ENCODE peak calls at places on chromosome 6, in four cellular contexts. X, B, H and Q are unnamed samples.
A peak's percentile ranks its signal among the peaks of the same experiment; 100 is the strongest.

GRCh38 chr6:135830971-135831370 is 20.5 kb upstream of the PDE7B start:
- DNase-seq in X (no peak), B (no peak), H (no peak), Q (no peak)

GRCh38 chr6:52634211-52634610 is 36.7 kb upstream of the TMEM14A start:
- DNase-seq in X (no peak), B (no peak), H (no peak), Q (no peak)

GRCh38 chr6:144036064-144036873 is 28.2 kb upstream of the PLAGL1 start:
- DNase-seq in X (no peak), B (no peak), H (no peak), Q (peak; percentile 72)

GRCh38 chr6:134850906-134851305 is 99.0 kb downstream of the ALDH8A1 start:
- DNase-seq in X (no peak), B (no peak), H (no peak), Q (no peak)

GRCh38 chr6:10801224-10801848 is 37.0 kb downstream of the MAK start:
- DNase-seq in X (peak; percentile 70), B (peak; percentile 82), H (peak; percentile 51), Q (peak; percentile 69)

GRCh38 chr6:132132420-132132819 is 181.2 kb upstream of the CCN2 start:
- DNase-seq in X (no peak), B (no peak), H (no peak), Q (no peak)

GRCh38 chr6:157364705-157365104 is 16.3 kb upstream of the ZDHHC14 start:
- DNase-seq in X (no peak), B (no peak), H (no peak), Q (no peak)

GRCh38 chr6:101302593-101302992 is 90.9 kb upstream of the GRIK2 start:
- DNase-seq in X (no peak), B (peak; percentile 51), H (no peak), Q (no peak)

GRCh38 chr6:13508711-13509705 is 21.6 kb upstream of the GFOD1 start:
- DNase-seq in X (no peak), B (peak; percentile 56), H (no peak), Q (no peak)

GRCh38 chr6:26043389-26044139 is 43.7 kb upstream of the HFE start:
- DNase-seq in X (peak; percentile 98), B (peak; percentile 99), H (peak; percentile 29), Q (peak; percentile 74)

GRCh38 chr6:43060034-43060754 is 763 bp downstream of the KLC4 start:
- DNase-seq in X (no peak), B (peak; percentile 53), H (no peak), Q (peak; percentile 77)

GRCh38 chr6:113774122-113774835 is 82.9 kb upstream of the MARCKS start:
- DNase-seq in X (no peak), B (no peak), H (no peak), Q (no peak)

GRCh38 chr6:134422426-134423231 is 104.7 kb upstream of the SGK1 start:
- DNase-seq in X (no peak), B (peak; percentile 87), H (no peak), Q (no peak)

GRCh38 chr6:90003941-90004340 is 109.7 kb downstream of the GJA10 start:
- DNase-seq in X (no peak), B (no peak), H (no peak), Q (no peak)

GRCh38 chr6:83019741-83020140 is 45.9 kb downstream of the UBE3D start:
- DNase-seq in X (no peak), B (no peak), H (no peak), Q (no peak)

GRCh38 chr6:162124710-162125435 is 602.7 kb downstream of the PRKN start:
- DNase-seq in X (no peak), B (no peak), H (no peak), Q (no peak)

GRCh38 chr6:3531481-3531880 is 74.6 kb upstream of the SLC22A23 start:
- DNase-seq in X (no peak), B (no peak), H (no peak), Q (no peak)

GRCh38 chr6:127765949-127766348 is 134.9 kb downstream of the THEMIS start:
- DNase-seq in X (no peak), B (no peak), H (no peak), Q (no peak)

GRCh38 chr6:170344631-170345576 is 38.3 kb downstream of the FAM120B start:
- DNase-seq in X (no peak), B (peak; percentile 39), H (no peak), Q (no peak)

GRCh38 chr6:137734875-137735182 is 132.2 kb upstream of the TNFAIP3 start:
- DNase-seq in X (no peak), B (no peak), H (no peak), Q (no peak)

GRCh38 chr6:95519228-95520037 is 57.9 kb upstream of the MANEA start:
- DNase-seq in X (no peak), B (no peak), H (no peak), Q (peak; percentile 56)

GRCh38 chr6:24149836-24150235 is 23.8 kb downstream of the NRSN1 start:
- DNase-seq in X (no peak), B (no peak), H (no peak), Q (no peak)

GRCh38 chr6:35895560-35895959 is 25.3 kb downstream of the SRPK1 start:
- DNase-seq in X (no peak), B (peak; percentile 56), H (no peak), Q (no peak)

GRCh38 chr6:10014561-10014960 is 400.3 kb downstream of the TFAP2A start:
- DNase-seq in X (no peak), B (no peak), H (no peak), Q (no peak)

GRCh38 chr6:39276379-39276995 is 37.7 kb downstream of the KCNK17 start:
- DNase-seq in X (no peak), B (no peak), H (no peak), Q (no peak)

GRCh38 chr6:166005401-166005845 is 162.2 kb downstream of the TBXT start:
- DNase-seq in X (no peak), B (no peak), H (peak; percentile 72), Q (no peak)

GRCh38 chr6:131136021-131136847 is 967 bp downstream of the AKAP7 start:
- DNase-seq in X (no peak), B (peak; percentile 35), H (no peak), Q (no peak)

GRCh38 chr6:68639211-68639610 is 4.1 kb downstream of the ADGRB3 start:
- DNase-seq in X (no peak), B (no peak), H (no peak), Q (no peak)

GRCh38 chr6:46879003-46879402 is 42.7 kb downstream of the ADGRF5 start:
- DNase-seq in X (no peak), B (no peak), H (no peak), Q (no peak)

GRCh38 chr6:154245542-154245941 is 111.1 kb downstream of the IPCEF1 start:
- DNase-seq in X (no peak), B (no peak), H (no peak), Q (no peak)

GRCh38 chr6:170405311-170405975 is 98.9 kb downstream of the FAM120B start:
- DNase-seq in X (no peak), B (peak; percentile 67), H (no peak), Q (no peak)

GRCh38 chr6:55825402-55826051 is 49.9 kb downstream of the BMP5 start:
- DNase-seq in X (no peak), B (peak; percentile 77), H (no peak), Q (no peak)
- H3K4me1 ChIP-seq in X (no peaks in the 10 kb centered on the region), B (peaks cover 24% of the 10 kb centered on the region), H (peaks cover 23% of the 10 kb centered on the region), Q (no peaks in the 10 kb centered on the region)

DNA sequence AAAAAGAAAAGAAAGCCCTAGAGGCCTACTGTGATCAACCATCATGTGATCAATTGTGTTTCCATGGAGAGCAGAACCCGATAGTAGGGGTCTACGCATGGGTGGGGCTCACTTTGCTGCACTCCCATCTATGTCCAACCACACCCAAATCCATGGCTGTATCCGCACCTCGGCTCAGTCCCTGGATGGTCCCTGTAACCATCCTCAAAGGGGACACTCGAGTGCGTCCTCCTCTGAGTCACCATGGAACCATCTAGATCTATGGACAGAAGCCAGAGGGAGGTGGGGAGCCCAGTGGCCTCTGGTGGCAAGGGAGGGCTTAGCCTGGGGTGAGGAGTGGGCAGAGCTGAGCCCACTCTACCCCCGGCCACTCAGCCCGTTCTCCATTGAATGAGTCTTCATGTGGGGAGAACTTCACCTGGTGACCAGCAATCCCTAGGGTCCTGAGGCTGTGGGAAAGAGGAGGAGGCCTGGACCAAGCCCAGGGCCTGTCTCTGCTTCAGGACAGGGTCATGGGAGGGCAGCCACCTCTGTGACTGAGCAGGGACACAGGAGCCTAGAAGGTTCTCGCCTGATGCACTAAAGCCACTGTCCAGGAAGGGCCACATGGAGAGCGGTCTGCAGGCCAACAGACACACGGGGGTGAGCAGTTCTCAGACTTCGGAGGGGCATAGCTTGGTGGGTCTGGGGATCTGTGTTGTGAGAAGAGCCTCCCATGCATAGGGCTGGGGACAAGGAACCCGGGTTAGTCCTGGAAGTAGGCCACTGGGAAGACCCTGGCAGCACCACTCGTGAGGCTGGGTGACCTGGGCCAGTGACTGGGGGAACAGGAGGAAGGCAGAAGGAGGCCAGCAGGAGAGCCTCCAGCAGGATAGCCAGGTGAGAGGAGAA is 19.3 kb downstream of the RAET1L start:
- DNase-seq in X (no peak), B (no peak), H (no peak), Q (no peak)
- TF ChIP-seq CTCF in X (no peak), B (no peak), H (no peak), Q (no peak)

GRCh38 chr6:107607109-107607508 is 117.2 kb downstream of the SOBP start:
- DNase-seq in X (no peak), B (no peak), H (peak; percentile 38), Q (no peak)
- H3K4me1 ChIP-seq in X (peaks cover 16% of the 10 kb centered on the region), B (no peaks in the 10 kb centered on the region), H (peaks cover 66% of the 10 kb centered on the region), Q (peaks cover 6% of the 10 kb centered on the region)

GRCh38 chr6:159440907-159441703 is 251.9 kb downstream of the SOD2 start:
- DNase-seq in X (no peak), B (no peak), H (no peak), Q (no peak)

GRCh38 chr6:159438106-159438505 is 254.9 kb downstream of the SOD2 start:
- DNase-seq in X (peak; percentile 65), B (no peak), H (no peak), Q (no peak)

GRCh38 chr6:159444073-159444472 is 249.0 kb downstream of the SOD2 start:
- DNase-seq in X (no peak), B (no peak), H (no peak), Q (no peak)

GRCh38 chr6:159443521-159443920 is 249.5 kb downstream of the SOD2 start:
- DNase-seq in X (no peak), B (no peak), H (no peak), Q (no peak)

GRCh38 chr6:159441704-159441981 is 251.4 kb downstream of the SOD2 start:
- DNase-seq in X (no peak), B (no peak), H (no peak), Q (no peak)
- TF ChIP-seq CTCF in X (no peak), B (no peak), H (no peak), Q (no peak)

GRCh38 chr6:17706580-17707370 is at the start of gene NUP153:
- DNase-seq in X (peak; percentile 98), B (peak; percentile 100), H (peak; percentile 99), Q (peak; percentile 99)

GRCh38 chr6:17705428-17705777 is 1.3 kb downstream of the NUP153 start:
- DNase-seq in X (no peak), B (peak; percentile 70), H (no peak), Q (no peak)

GRCh38 chr6:17700421-17701416 is 6.0 kb downstream of the NUP153 start:
- DNase-seq in X (no peak), B (no peak), H (no peak), Q (no peak)

GRCh38 chr6:17705778-17706579 is 746 bp downstream of the NUP153 start:
- DNase-seq in X (peak; percentile 91), B (peak; percentile 65), H (peak; percentile 59), Q (peak; percentile 84)

GRCh38 chr6:17703256-17703694 is 3.5 kb downstream of the NUP153 start:
- DNase-seq in X (peak; percentile 52), B (peak; percentile 80), H (no peak), Q (no peak)
- H3K4me1 ChIP-seq in X (peaks cover 46% of the 10 kb centered on the region), B (peaks cover 22% of the 10 kb centered on the region), H (peaks cover 65% of the 10 kb centered on the region), Q (peaks cover 45% of the 10 kb centered on the region)